ENCODE peak calls at places on chromosomes 6 and 20, in seven cellular contexts. O is esophagus squamous epithelium, M is dorsolateral prefrontal cortex, C is hepatocyte, L is ovary, T is left ventricle myocardium inferior, Y is lower lobe of right lung. D is an unnamed sample.

GRCh38 chr20:56091635-56092180 is 86.4 kb upstream of the CBLN4 start:
- DNase-seq in Y (no peak), M (no peak), C (no peak), L (no peak), O (no peak), T (no peak), D (no peak)

GRCh38 chr6:115001726-115002436 is 659.1 kb upstream of the HS3ST5 start:
- DNase-seq in T (no peak), C (no peak), L (no peak), M (no peak), O (no peak), Y (no peak), D (no peak)

GRCh38 chr20:37992802-37993538 is 40.3 kb downstream of the TTI1 start:
- DNase-seq in C (peak), Y (peak), L (no peak), O (no peak), M (no peak), T (peak), D (peak)

GRCh38 chr6:28635547-28636158 is 110.0 kb downstream of the GPX5 start:
- DNase-seq in M (no peak), L (no peak), T (no peak), C (no peak), Y (no peak), O (no peak), D (no peak)

GRCh38 chr6:34576286-34576955 is 20.3 kb upstream of the SPDEF start:
- DNase-seq in T (no peak), M (no peak), L (no peak), C (no peak), Y (peak), O (no peak), D (no peak)

GRCh38 chr6:39074486-39074885 is 25.9 kb downstream of the GLP1R start:
- DNase-seq in Y (no peak), O (no peak), C (no peak), M (no peak), T (no peak), L (no peak), D (no peak)

GRCh38 chr6:170087946-170088348 is 202.9 kb downstream of the DLL1 start:
- DNase-seq in M (no peak), L (peak), C (no peak), Y (peak), T (peak), O (no peak), D (no peak)

GRCh38 chr20:53930651-53931504 is 139.5 kb downstream of the BCAS1 start:
- DNase-seq in L (no peak), T (no peak), M (no peak), C (no peak), Y (no peak), O (no peak), D (no peak)

GRCh38 chr6:30672445-30673253 is at the start of gene DHX16:
- DNase-seq in T (peak), L (peak), Y (peak), O (peak), M (peak), C (peak), D (peak)

GRCh38 chr6:170111816-170112582 is 178.9 kb downstream of the DLL1 start:
- DNase-seq in O (no peak), M (peak), C (no peak), L (peak), Y (peak), T (no peak), D (no peak)

GRCh38 chr6:56521988-56522387 is 120.7 kb downstream of the DST start:
- DNase-seq in M (no peak), T (no peak), C (no peak), L (no peak), Y (no peak), O (no peak), D (no peak)

GRCh38 chr20:19212524-19213502 is at the start of gene SLC24A3:
- DNase-seq in L (peak), Y (peak), O (no peak), T (peak), C (peak), M (peak), D (peak)

GRCh38 chr6:160388922-160389321 is 40.7 kb downstream of the SLC22A3 start:
- DNase-seq in O (no peak), C (no peak), T (no peak), L (no peak), Y (no peak), M (no peak), D (no peak)

GRCh38 chr20:48750941-48751620 is 76.7 kb downstream of the PREX1 start:
- DNase-seq in C (no peak), O (no peak), Y (peak), M (peak), L (no peak), T (peak), D (peak)

GRCh38 chr6:43488667-43489276 is 11.4 kb downstream of the TJAP1 start:
- DNase-seq in M (no peak), C (no peak), T (no peak), O (no peak), Y (no peak), L (no peak), D (no peak)

GRCh38 chr6:122400467-122401089 is 1.1 kb downstream of the HSF2 start:
- DNase-seq in L (no peak), M (no peak), C (no peak), Y (no peak), T (no peak), O (no peak), D (no peak)

GRCh38 chr20:38645980-38646858 is 44.6 kb downstream of the ARHGAP40 start:
- DNase-seq in T (peak), C (peak), M (peak), Y (peak), O (peak), L (peak), D (peak)

GRCh38 chr20:59403962-59404314 is 103.5 kb downstream of the EDN3 start:
- DNase-seq in L (no peak), M (no peak), O (no peak), T (no peak), C (no peak), Y (no peak), D (no peak)
- TF ChIP-seq CTCF in L (peak), M (peak), O (no peak), T (peak), C (no peak), Y (peak), D (no peak)

GRCh38 chr6:32970413-32971244 is 2.2 kb downstream of the BRD2 start:
- DNase-seq in M (peak), Y (peak), O (no peak), L (peak), C (peak), T (peak), D (peak)

GRCh38 chr6:32968093-32968769 is at the start of gene BRD2:
- DNase-seq in M (peak), O (peak), T (peak), C (peak), Y (peak), L (peak), D (peak)

GRCh38 chr6:32968770-32969684 is 633 bp downstream of the BRD2 start:
- DNase-seq in C (peak), O (no peak), T (peak), M (peak), L (peak), Y (peak), D (peak)

GRCh38 chr6:32971245-32971580 is 2.8 kb downstream of the BRD2 start:
- DNase-seq in L (no peak), T (no peak), M (no peak), Y (no peak), C (no peak), O (no peak), D (no peak)

DNA sequence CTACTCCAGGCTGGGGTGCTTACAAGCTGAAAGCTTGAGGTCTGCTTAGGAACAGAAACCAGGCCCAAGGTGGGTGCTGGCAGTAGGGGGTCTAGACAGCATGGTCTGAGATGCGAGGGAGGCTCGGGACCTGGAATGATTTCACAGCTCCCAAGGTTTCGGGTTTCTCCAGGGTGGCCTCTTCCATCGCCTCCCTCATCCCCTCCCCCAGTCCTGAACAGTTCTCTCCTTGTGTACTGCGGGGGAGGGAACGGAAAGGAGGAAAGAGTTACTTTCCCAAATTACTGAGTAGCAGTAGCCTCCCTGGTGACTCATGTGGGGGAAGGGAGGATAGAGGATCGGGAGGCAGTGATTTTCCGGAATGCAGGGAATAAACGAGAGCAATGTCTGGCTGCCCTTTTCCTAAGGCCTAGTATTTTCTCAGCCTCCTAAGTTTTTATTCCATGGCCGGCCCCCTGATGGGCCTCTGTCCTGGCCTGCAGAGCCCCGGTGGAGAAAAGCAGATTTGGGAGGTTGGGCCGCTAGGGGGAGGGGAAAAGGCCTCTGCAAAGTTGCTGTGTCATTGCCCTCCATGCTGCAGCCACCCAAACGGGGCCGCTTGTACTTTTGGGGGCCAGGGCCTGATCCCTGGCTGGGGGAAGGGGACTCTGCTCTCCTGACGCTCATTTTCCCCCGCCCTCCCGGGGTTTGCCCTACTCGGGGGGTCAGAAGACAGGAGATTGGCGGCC is 1.5 kb downstream of the BRD2 start:
- DNase-seq in Y (peak), M (peak), L (peak), T (peak), C (peak), O (no peak), D (peak)
- TF ChIP-seq CTCF in Y (peak), M (peak), L (peak), T (peak), C (peak), O (peak), D (peak)

GRCh38 chr6:141682391-141682790 is 450.3 kb upstream of the GJE1 start:
- DNase-seq in M (no peak), Y (no peak), C (no peak), L (no peak), O (no peak), T (no peak), D (no peak)
- TF ChIP-seq CTCF in M (no peak), Y (no peak), C (no peak), L (no peak), O (no peak), T (no peak), D (no peak)

DNA sequence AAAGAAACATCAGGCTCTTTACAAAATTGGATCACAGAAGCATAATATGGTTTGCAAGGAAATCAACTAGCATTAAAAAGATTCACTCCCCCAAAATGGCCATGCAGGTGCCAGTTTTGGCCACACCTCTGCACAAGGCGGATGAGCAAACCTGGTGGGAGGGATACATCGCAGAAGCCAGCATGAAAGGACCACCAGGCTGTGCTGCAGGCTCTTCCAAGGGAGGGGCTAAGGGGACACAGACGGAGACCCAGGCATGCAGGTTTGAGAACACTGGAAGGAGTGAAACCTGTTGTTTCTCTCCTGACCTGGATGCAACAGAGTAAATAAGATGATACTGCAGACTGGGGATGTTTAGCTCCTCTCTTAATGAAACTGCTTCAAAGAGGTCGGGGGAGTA is 612.5 kb downstream of the PTPRT start:
- DNase-seq in C (no peak), O (no peak), T (no peak), L (no peak), Y (no peak), M (no peak), D (no peak)
- TF ChIP-seq CTCF in C (no peak), O (no peak), T (no peak), L (no peak), Y (no peak), M (no peak), D (no peak)

D was measured in Calu3.